ENCODE peak calls at places on chromosome 15, in four cellular contexts. K, D, X and F are unnamed samples.

GRCh38 chr15:47432831-47433230 is 284.5 kb upstream of the SEMA6D start:
- DNase-seq in K (no peak), D (no peak), X (peak; percentile 53), F (no peak)

GRCh38 chr15:69164807-69165636 is 4.6 kb downstream of the GLCE start:
- DNase-seq in K (no peak), D (no peak), X (peak; percentile 88), F (no peak)

GRCh38 chr15:93241696-93242585 is 152.9 kb upstream of the RGMA start:
- DNase-seq in K (no peak), D (no peak), X (no peak), F (no peak)

GRCh38 chr15:42324308-42324707 is 35.0 kb upstream of the CAPN3 start:
- DNase-seq in K (no peak), D (no peak), X (peak; percentile 86), F (no peak)

GRCh38 chr15:69685524-69686452 is 233.2 kb downstream of the RPLP1 start:
- DNase-seq in K (no peak), D (peak; percentile 25), X (no peak), F (no peak)

GRCh38 chr15:70264014-70264492 is 166.3 kb upstream of the TLE3 start:
- DNase-seq in K (no peak), D (no peak), X (no peak), F (no peak)

GRCh38 chr15:70438776-70439175 is 324.6 kb downstream of the UACA start:
- DNase-seq in K (no peak), D (no peak), X (no peak), F (no peak)

GRCh38 chr15:63029701-63030100 is 12.8 kb upstream of the TPM1 start:
- DNase-seq in K (no peak), D (no peak), X (no peak), F (no peak)

GRCh38 chr15:40336129-40337122 is 4.3 kb downstream of the CCDC9B start:
- DNase-seq in K (no peak), D (no peak), X (no peak), F (no peak)

GRCh38 chr15:77251662-77252061 is 168.2 kb downstream of the PEAK1 start:
- DNase-seq in K (no peak), D (no peak), X (peak; percentile 49), F (no peak)

GRCh38 chr15:67828379-67828968 is 3.2 kb downstream of the SKOR1 start:
- DNase-seq in K (no peak), D (no peak), X (no peak), F (no peak)

GRCh38 chr15:74565381-74566085 is 24.5 kb downstream of the ARID3B start:
- DNase-seq in K (no peak), D (no peak), X (no peak), F (no peak)

GRCh38 chr15:70068783-70069565 is 28.7 kb downstream of the TLE3 start:
- DNase-seq in K (no peak), D (no peak), X (no peak), F (no peak)

GRCh38 chr15:60165111-60165510 is 161.0 kb downstream of the FOXB1 start:
- DNase-seq in K (no peak), D (no peak), X (no peak), F (no peak)

GRCh38 chr15:66484539-66485112 is 12.9 kb downstream of the SNAPC5 start:
- DNase-seq in K (no peak), D (no peak), X (no peak), F (no peak)

GRCh38 chr15:28094732-28095521 is 4.2 kb downstream of the OCA2 start:
- DNase-seq in K (no peak), D (peak; percentile 92), X (no peak), F (no peak)

GRCh38 chr15:56052389-56053045 is 59.1 kb upstream of the NEDD4 start:
- DNase-seq in K (peak; percentile 76), D (no peak), X (peak; percentile 68), F (no peak)

GRCh38 chr15:88382482-88382983 is 84.7 kb downstream of the MRPL46 start:
- DNase-seq in K (peak; percentile 88), D (no peak), X (no peak), F (no peak)

GRCh38 chr15:88476635-88477038 is 9.1 kb downstream of the MRPS11 start:
- DNase-seq in K (peak; percentile 48), D (no peak), X (peak; percentile 55), F (peak; percentile 35)

GRCh38 chr15:68829068-68829467 is 8.4 kb upstream of the ANP32A start:
- DNase-seq in K (peak; percentile 45), D (no peak), X (no peak), F (no peak)

GRCh38 chr15:56356616-56357015 is 8.6 kb upstream of the TEX9 start:
- DNase-seq in K (no peak), D (no peak), X (no peak), F (no peak)

GRCh38 chr15:42193383-42193782 is 14.7 kb downstream of the VPS39 start:
- DNase-seq in K (no peak), D (no peak), X (no peak), F (no peak)

GRCh38 chr15:59923508-59923907 is 80.6 kb upstream of the FOXB1 start:
- DNase-seq in K (no peak), D (no peak), X (no peak), F (no peak)

GRCh38 chr15:101399431-101399830 is 90.1 kb downstream of the PCSK6 start:
- DNase-seq in K (no peak), D (no peak), X (no peak), F (no peak)

GRCh38 chr15:77239892-77240608 is 169.1 kb upstream of the TSPAN3 start:
- DNase-seq in K (no peak), D (no peak), X (no peak), F (no peak)

GRCh38 chr15:93759626-93760025 is 471.7 kb upstream of the MCTP2 start:
- DNase-seq in K (no peak), D (no peak), X (no peak), F (no peak)

GRCh38 chr15:27977656-27978055 is 121.5 kb downstream of the OCA2 start:
- DNase-seq in K (no peak), D (no peak), X (no peak), F (no peak)

GRCh38 chr15:67039349-67040075 is 25.9 kb upstream of the SMAD3 start:
- DNase-seq in K (no peak), D (no peak), X (no peak), F (no peak)

GRCh38 chr15:78079296-78080087 is 2.0 kb upstream of the TBC1D2B start:
- DNase-seq in K (no peak), D (peak; percentile 7), X (no peak), F (no peak)

GRCh38 chr15:40235201-40235890 is 3.5 kb upstream of the PAK6 start:
- DNase-seq in K (no peak), D (no peak), X (no peak), F (no peak)

GRCh38 chr15:38636597-38636996 is 72.0 kb upstream of the RASGRP1 start:
- DNase-seq in K (no peak), D (no peak), X (no peak), F (no peak)

GRCh38 chr15:38631126-38632075 is 66.8 kb upstream of the RASGRP1 start:
- DNase-seq in K (no peak), D (no peak), X (no peak), F (no peak)

GRCh38 chr15:38638841-38639240 is 74.2 kb upstream of the RASGRP1 start:
- DNase-seq in K (no peak), D (no peak), X (no peak), F (no peak)

GRCh38 chr15:38635170-38635569 is 70.6 kb upstream of the RASGRP1 start:
- DNase-seq in K (no peak), D (no peak), X (no peak), F (no peak)
- H3K4me1 ChIP-seq in K (no peaks in the 10 kb centered on the region), D (no peaks in the 10 kb centered on the region), X (no peaks in the 10 kb centered on the region), F (no peaks in the 10 kb centered on the region)

GRCh38 chr15:83207622-83208356 is at the start of gene HDGFL3:
- DNase-seq in K (peak; percentile 74), D (peak; percentile 45), X (peak; percentile 39), F (peak; percentile 76)
- TF ChIP-seq POLR2A in K (peak; percentile 76), D (no peak), X (peak; percentile 85), F (no peak)

DNA sequence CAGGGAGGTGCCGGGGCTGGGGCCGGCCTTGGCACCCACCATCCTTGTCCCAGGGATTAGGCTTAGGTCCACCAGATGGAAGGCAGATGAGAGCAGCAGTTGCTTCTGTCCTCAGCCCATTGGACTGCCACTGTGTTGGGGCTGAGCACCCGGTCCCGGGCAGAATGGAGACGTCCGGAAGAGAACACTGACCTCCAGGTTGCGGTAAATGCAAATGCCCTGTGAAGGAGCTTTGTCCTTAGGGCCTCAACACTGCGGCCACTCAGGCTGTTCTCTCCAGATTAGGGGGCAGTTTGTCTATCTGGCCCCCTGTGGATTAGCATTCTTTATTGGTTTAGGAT is at the start of gene SERINC4:
- DNase-seq in K (no peak), D (no peak), X (no peak), F (no peak)
- H3K4me1 ChIP-seq in K (peaks cover 20% of the 10 kb centered on the region), D (peaks cover 40% of the 10 kb centered on the region), X (peaks cover 10% of the 10 kb centered on the region), F (peaks cover 6% of the 10 kb centered on the region)

GRCh38 chr15:45385568-45385967 is 7.2 kb upstream of the GATM start:
- DNase-seq in K (no peak), D (no peak), X (no peak), F (no peak)

GRCh38 chr15:45389351-45389750 is 11.0 kb upstream of the GATM start:
- DNase-seq in K (no peak), D (no peak), X (no peak), F (no peak)

GRCh38 chr15:45386420-45386819 is 8.1 kb upstream of the GATM start:
- DNase-seq in K (no peak), D (no peak), X (no peak), F (peak; percentile 62)

GRCh38 chr15:45386974-45387373 is 8.6 kb upstream of the GATM start:
- DNase-seq in K (no peak), D (no peak), X (no peak), F (no peak)

GRCh38 chr15:45387379-45388007 is 9.1 kb upstream of the GATM start:
- DNase-seq in K (peak; percentile 7), D (no peak), X (no peak), F (no peak)
- TF ChIP-seq POLR2A in K (no peak), D (no peak), X (no peak), F (no peak)

DNA sequence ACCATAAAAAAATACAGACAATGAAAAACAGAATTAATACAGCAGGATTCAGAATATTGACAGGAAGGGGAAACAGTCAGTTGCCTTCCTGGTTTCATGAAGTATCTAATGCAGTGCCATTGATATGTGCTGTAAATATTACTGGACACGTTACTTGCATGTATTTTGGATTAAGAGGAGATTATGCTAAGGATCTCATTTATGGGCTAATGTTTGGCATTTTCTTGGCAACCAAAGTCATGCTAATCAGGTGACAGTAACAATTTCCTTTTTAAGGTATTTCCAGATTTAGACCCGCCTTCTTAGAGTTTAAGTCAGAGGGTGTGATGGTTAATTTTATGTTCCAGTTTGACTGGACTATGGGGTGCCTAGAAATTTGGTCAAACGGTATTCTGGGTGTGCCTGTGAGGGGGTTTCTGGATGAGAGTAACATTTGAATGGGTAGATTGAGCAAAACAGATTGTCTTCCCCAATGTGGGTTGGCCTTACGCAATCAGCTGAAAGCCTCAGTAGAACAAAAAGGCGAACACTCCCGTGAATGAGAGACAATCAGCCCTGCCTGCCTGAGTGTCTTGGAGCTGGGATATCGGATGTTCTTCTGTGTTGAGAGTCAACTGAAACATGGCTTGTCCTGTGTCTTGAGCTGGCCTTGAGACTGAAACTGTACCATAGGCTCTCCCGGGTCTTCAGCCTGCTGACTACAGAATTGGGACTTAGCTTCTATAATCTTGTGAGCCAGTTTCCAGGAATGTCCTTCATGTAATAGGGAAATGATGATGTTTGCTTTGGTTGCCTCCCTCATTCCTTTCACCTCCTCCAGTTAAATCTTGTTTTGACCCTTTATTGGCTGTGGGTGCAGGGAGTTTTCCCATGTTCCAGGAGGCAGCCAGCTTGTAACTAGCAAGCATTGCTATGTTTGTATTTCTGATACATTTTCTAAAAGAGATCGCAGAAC is 10.5 kb downstream of the SQOR start:
- DNase-seq in K (peak; percentile 79), D (peak; percentile 59), X (peak; percentile 86), F (no peak)
- H3K4me1 ChIP-seq in K (peaks cover 84% of the 10 kb centered on the region), D (peaks cover 95% of the 10 kb centered on the region), X (peaks cover 22% of the 10 kb centered on the region), F (peaks cover 11% of the 10 kb centered on the region)

GRCh38 chr15:57382222-57382621 is 5.9 kb downstream of the CGNL1 start:
- DNase-seq in K (no peak), D (no peak), X (no peak), F (no peak)
- TF ChIP-seq POLR2A in K (no peak), D (no peak), X (no peak), F (no peak)